ENCODE peak calls at places on chromosomes 13 and 19, in eight cellular contexts. U is fibroblast of the aortic adventitia; M is activated CD8-positive, alpha-beta T cell treated with anti-CD3 and anti-CD28 coated beads for 36 hours; H is stomach; L is colonic mucosa; T is tibial artery; A is heart right ventricle; S is MCF 10A. J is an unnamed sample.

GRCh38 chr19:47492571-47493377 is 8.8 kb upstream of the KPTN start:
- DNase-seq in M (no peak), H (no peak), U (no peak), L (no peak), S (no peak), T (no peak), A (no peak), J (no peak)

GRCh38 chr19:45179063-45179847 is 671 bp downstream of the BLOC1S3 start:
- DNase-seq in S (peak), L (no peak), H (peak), M (peak), T (no peak), U (peak), A (peak), J (peak)

GRCh38 chr19:15507068-15508034 is 974 bp upstream of the CYP4F22 start:
- DNase-seq in U (no peak), M (no peak), L (no peak), T (no peak), H (no peak), A (no peak), S (no peak), J (no peak)

GRCh38 chr13:66660013-66660804 is 569.9 kb downstream of the PCDH9 start:
- DNase-seq in U (peak), A (no peak), S (peak), T (no peak), M (no peak), H (no peak), L (no peak), J (no peak)

GRCh38 chr19:33438987-33439781 is 65.7 kb downstream of the CEBPG start:
- DNase-seq in U (no peak), L (no peak), S (no peak), M (no peak), H (no peak), T (no peak), A (no peak), J (no peak)

GRCh38 chr19:4660181-4660791 is 9.9 kb downstream of the MYDGF start:
- DNase-seq in U (no peak), H (peak), M (peak), S (peak), L (peak), A (no peak), T (no peak), J (no peak)

GRCh38 chr13:108087813-108088212 is 127.5 kb downstream of the LIG4 start:
- DNase-seq in L (no peak), A (no peak), U (no peak), S (no peak), H (no peak), M (no peak), T (no peak), J (no peak)

GRCh38 chr13:112255550-112256120 is 120.5 kb upstream of the SPACA7 start:
- DNase-seq in M (no peak), L (no peak), A (no peak), T (no peak), S (no peak), H (no peak), U (no peak), J (peak)

GRCh38 chr13:24124789-24125476 is 35.6 kb upstream of the SPATA13 start:
- DNase-seq in S (no peak), U (no peak), L (no peak), T (no peak), A (no peak), H (no peak), M (peak), J (peak)

GRCh38 chr13:24741791-24742190 is 22.2 kb upstream of the RNF17 start:
- DNase-seq in T (no peak), M (no peak), H (no peak), L (no peak), S (no peak), A (no peak), U (no peak), J (no peak)

GRCh38 chr19:46860846-46861690 is at the start of gene ARHGAP35:
- DNase-seq in T (no peak), S (peak), U (no peak), A (peak), L (peak), M (no peak), H (no peak), J (peak)

GRCh38 chr19:18384775-18385174 is 1.2 kb upstream of the GDF15 start:
- DNase-seq in H (no peak), M (no peak), T (no peak), U (no peak), S (no peak), L (no peak), A (no peak), J (no peak)

GRCh38 chr13:57874530-57874929 is 243.0 kb downstream of the PCDH17 start:
- DNase-seq in M (no peak), T (no peak), U (no peak), S (no peak), H (no peak), A (no peak), L (no peak), J (no peak)

GRCh38 chr13:59476376-59476775 is 687.4 kb downstream of the DIAPH3 start:
- DNase-seq in U (no peak), L (no peak), S (no peak), A (no peak), M (no peak), T (no peak), H (no peak), J (no peak)

GRCh38 chr19:13031917-13032623 is 36.8 kb downstream of the NFIX start:
- DNase-seq in T (no peak), M (no peak), L (no peak), U (peak), S (no peak), A (no peak), H (no peak), J (no peak)

GRCh38 chr19:19171110-19171672 is 1.1 kb upstream of the MEF2B start:
- DNase-seq in U (no peak), L (no peak), A (no peak), M (no peak), S (no peak), H (no peak), T (no peak), J (no peak)

GRCh38 chr13:60679928-60680693 is 283.1 kb downstream of the TDRD3 start:
- DNase-seq in L (no peak), T (no peak), H (no peak), M (no peak), S (peak), U (no peak), A (no peak), J (no peak)

GRCh38 chr13:112217431-112217830 is 150.5 kb downstream of the SOX1 start:
- DNase-seq in S (no peak), L (no peak), A (no peak), H (no peak), U (no peak), M (no peak), T (peak), J (no peak)

GRCh38 chr19:34184880-34185491 is 12.7 kb downstream of the LSM14A start:
- DNase-seq in H (no peak), T (no peak), M (no peak), A (no peak), U (peak), S (no peak), L (no peak), J (no peak)

GRCh38 chr13:19089315-19089714 is 92.3 kb downstream of the TUBA3C start:
- DNase-seq in L (no peak), M (no peak), A (no peak), U (no peak), H (no peak), S (no peak), T (no peak), J (no peak)

GRCh38 chr19:10093295-10094186 is 7.4 kb downstream of the SHFL start:
- DNase-seq in T (no peak), S (peak), U (no peak), L (no peak), M (no peak), A (no peak), H (no peak), J (no peak)

GRCh38 chr19:42313096-42313839 is at the start of gene TMEM145:
- DNase-seq in H (peak), M (peak), A (no peak), S (peak), U (peak), L (no peak), T (no peak), J (peak)

GRCh38 chr13:111577956-111578595 is 257.6 kb downstream of the TEX29 start:
- DNase-seq in H (no peak), M (no peak), L (no peak), S (no peak), A (no peak), T (no peak), U (no peak), J (no peak)

GRCh38 chr19:6269101-6269886 is 10.5 kb downstream of the MLLT1 start:
- DNase-seq in H (no peak), L (no peak), S (no peak), A (no peak), U (no peak), M (no peak), T (no peak), J (peak)

DNA sequence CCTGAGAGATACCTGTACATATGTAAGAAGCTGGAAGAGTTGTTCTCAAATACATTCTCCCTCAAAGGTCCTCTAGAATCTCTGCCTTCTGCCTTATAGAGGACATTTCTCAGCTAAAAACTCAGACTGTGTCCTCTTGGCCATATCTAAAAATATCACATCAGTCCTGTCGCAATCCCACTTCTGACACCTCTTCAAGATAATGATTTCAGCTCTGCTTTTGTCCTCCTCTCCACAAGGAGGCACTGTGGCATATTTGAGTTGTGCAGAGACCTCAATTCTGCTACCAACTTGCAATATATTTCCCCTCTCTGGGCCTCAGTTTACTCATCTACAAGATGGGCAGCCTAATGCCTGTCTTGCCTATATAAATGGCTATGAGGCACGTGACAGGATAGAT is 16.6 kb downstream of the ADAMTS10 start:
- DNase-seq in A (no peak), T (no peak), M (no peak), U (peak), S (no peak), L (no peak), H (no peak), J (no peak)
- TF ChIP-seq CTCF in A (peak), T (peak), M (peak), U (peak), S (no peak), L (no peak), H (no peak), J (no peak)

DNA sequence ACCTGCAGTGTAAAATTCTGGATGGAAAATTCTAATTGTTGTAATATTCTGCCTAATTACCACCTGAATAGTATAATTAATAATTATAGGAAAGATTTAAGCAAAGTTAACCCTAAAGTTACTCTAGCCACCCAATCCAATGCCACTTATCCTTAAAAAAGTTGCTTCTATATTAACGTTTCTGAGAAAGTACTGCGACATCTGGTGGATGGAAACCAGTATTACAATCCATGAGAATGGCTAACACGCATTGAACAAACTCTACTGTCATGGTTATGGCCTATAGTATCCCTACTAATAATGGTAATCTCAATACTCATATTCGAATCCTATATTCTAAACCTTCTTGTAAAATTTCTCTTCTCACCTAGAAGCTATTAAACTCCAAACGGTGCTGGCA is 1551.8 kb downstream of the SLITRK1 start:
- DNase-seq in S (peak), A (no peak), T (no peak), H (no peak), M (no peak), U (peak), L (no peak), J (peak)
- TF ChIP-seq CTCF in S (peak), A (no peak), T (no peak), H (no peak), M (peak), U (peak), L (no peak), J (peak)

GRCh38 chr13:46884531-46884930 is 12.3 kb downstream of the HTR2A start:
- DNase-seq in H (no peak), A (no peak), U (no peak), M (no peak), T (no peak), L (no peak), S (no peak), J (no peak)
- TF ChIP-seq CTCF in H (no peak), A (no peak), U (no peak), M (no peak), T (no peak), L (no peak), S (no peak), J (no peak)

GRCh38 chr19:787551-787950 is 9.7 kb upstream of the PTBP1 start:
- DNase-seq in S (no peak), U (no peak), A (no peak), M (no peak), L (no peak), H (no peak), T (no peak), J (no peak)

GRCh38 chr19:789473-790052 is 7.7 kb upstream of the PTBP1 start:
- DNase-seq in T (no peak), U (no peak), S (no peak), L (no peak), A (peak), M (no peak), H (no peak), J (no peak)

GRCh38 chr19:791605-792360 is 5.5 kb upstream of the PTBP1 start:
- DNase-seq in M (no peak), S (no peak), T (no peak), L (no peak), H (no peak), A (peak), U (no peak), J (no peak)

GRCh38 chr19:790971-791604 is 6.2 kb upstream of the PTBP1 start:
- DNase-seq in U (no peak), H (no peak), L (no peak), T (no peak), S (no peak), M (no peak), A (no peak), J (no peak)

GRCh38 chr19:788821-789472 is 8.3 kb upstream of the PTBP1 start:
- DNase-seq in S (no peak), M (no peak), U (no peak), H (no peak), T (no peak), L (no peak), A (no peak), J (no peak)
- TF ChIP-seq CTCF in S (no peak), M (no peak), U (no peak), H (no peak), T (no peak), L (no peak), A (peak), J (no peak)

DNA sequence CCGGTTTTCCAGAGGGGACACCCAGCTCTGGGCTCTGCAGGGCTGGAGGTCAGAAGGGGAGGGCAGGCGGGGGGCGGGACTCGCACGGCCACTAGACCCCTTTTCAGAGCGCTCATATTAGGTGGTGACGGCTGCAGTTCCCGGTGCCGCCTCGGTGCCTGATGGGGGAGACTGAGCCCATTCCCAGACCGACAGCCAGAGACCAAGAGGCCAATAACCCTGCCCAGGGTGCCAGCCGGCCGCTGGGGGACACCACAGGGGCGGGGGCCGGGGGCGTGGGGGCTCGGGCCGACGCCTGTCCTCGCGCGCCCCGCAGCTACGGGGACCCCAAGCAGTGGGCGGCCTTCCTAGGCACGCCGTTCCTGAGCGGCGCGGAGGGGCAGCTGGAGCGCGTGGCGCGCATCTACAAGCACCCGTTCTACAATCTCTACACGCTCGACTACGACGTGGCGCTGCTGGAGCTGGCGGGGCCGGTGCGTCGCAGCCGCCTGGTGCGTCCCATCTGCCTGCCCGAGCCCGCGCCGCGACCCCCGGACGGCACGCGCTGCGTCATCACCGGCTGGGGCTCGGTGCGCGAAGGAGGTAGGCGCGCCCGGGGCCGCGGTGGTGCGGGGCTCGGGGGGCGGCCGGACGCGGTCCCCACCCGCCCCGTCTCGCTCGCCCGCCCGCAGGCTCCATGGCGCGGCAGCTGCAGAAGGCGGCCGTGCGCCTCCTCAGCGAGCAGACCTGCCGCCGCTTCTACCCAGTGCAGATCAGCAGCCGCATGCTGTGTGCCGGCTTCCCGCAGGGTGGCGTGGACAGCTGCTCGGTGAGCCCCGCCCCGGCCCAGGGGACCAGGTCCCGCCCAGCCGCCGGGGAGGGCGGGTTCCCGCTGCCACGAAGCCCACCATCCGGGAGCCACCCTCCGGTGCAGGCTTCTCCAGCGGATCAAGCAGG is 2.4 kb downstream of the TIMM13 start:
- DNase-seq in U (peak), S (no peak), M (no peak), T (no peak), H (peak), A (peak), L (no peak), J (no peak)
- TF ChIP-seq CTCF in U (peak), S (no peak), M (no peak), T (no peak), H (no peak), A (no peak), L (no peak), J (no peak)

DNA sequence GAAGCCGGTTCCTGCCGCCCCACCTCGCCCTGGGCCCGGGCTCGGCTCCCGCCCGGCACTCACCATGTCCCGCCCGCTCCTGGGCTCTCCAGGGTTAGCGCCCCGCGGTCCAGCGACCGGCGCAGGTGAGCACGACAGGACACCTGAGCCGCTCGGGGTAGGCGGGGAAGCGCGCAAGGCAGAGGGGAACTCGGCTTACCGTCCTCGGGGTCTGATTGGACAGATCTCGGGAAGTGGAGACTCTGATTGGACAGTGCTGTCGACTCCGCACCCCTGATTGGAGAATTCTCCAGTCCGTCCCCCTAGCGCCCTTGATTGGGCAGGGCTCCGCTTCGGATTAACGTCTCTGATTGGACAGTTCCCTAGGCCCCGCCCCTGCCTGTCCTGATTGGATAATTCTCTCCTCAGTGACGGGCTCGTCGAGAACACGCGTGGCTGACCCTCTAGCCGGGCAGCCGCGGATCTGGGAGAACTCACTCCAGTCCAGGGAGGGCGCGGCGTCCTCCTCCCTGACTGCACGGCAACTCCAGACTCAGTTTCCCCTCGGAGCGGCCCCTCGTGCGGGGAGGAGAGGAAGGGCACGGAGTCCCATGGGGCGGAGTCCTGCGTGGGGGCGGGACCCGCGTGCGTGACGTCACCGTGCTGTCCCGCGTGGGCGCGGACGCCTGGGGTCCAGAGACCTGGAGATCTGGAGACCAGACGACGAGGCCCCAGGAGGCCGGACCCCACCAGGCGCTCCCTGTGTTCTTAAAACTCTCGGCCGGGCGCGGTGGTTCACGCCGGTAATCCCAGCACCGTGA is at the start of gene ZNF77:
- DNase-seq in S (peak), H (peak), T (peak), U (peak), L (peak), A (peak), M (peak), J (peak)
- TF ChIP-seq CTCF in S (no peak), H (no peak), T (no peak), U (no peak), L (no peak), A (no peak), M (no peak), J (no peak)

DNA sequence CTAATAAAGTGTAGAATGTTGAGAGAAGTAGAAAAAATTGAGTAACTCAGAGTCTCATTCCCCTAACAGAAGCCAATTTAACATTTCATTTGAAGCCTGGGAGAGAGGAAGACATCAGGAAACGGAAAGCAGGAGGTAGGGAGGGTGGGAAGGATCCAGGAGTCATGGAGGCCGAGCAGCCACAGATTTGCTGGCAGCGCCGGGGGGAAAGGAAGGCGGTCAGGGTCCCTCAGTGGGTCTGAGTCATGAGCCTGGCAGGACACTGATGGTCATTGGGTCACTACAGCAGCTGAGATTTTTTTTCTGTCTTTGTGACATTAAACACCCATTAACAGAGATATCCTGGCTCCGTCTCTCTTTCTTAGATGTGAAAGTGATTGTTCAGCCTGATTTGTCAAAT is 248.1 kb downstream of the EFNB2 start:
- DNase-seq in U (no peak), A (no peak), H (no peak), T (no peak), L (no peak), S (no peak), M (no peak), J (no peak)
- TF ChIP-seq CTCF in U (no peak), A (no peak), H (no peak), T (no peak), L (no peak), S (no peak), M (no peak), J (no peak)

J was measured in GM13977.